ENCODE peak calls at places on chromosomes 3 and 15, in seven cellular contexts. R, W, M, Y, E, C and K are unnamed samples.

GRCh38 chr3:106206165-106206564 is 337.4 kb upstream of the CBLB start:
- DNase-seq in Y (no peak), E (no peak), C (no peak), M (peak), R (no peak), W (peak), K (peak)

GRCh38 chr15:46110755-46111154 is 475.9 kb downstream of the SQOR start:
- DNase-seq in M (no peak), C (no peak), W (no peak), R (no peak), E (no peak), Y (no peak), K (no peak)

GRCh38 chr15:44094776-44095175 is 100.3 kb downstream of the FRMD5 start:
- DNase-seq in C (no peak), Y (no peak), M (no peak), W (no peak), E (no peak), R (no peak), K (no peak)

GRCh38 chr3:170585008-170585936 is 603 bp downstream of the SLC7A14 start:
- DNase-seq in R (no peak), Y (no peak), C (no peak), W (peak), M (no peak), E (no peak), K (no peak)

GRCh38 chr3:52704611-52705437 is 767 bp downstream of the GLT8D1 start:
- DNase-seq in E (peak), Y (no peak), M (no peak), W (peak), R (peak), C (peak), K (peak)

GRCh38 chr3:128266453-128266852 is 113.2 kb downstream of the EEFSEC start:
- DNase-seq in E (no peak), Y (no peak), W (no peak), C (no peak), R (peak), M (no peak), K (no peak)

GRCh38 chr15:39855400-39855799 is 64.7 kb downstream of the GPR176 start:
- DNase-seq in M (no peak), Y (no peak), R (no peak), E (no peak), W (no peak), C (no peak), K (no peak)

GRCh38 chr3:174253940-174254339 is 605.2 kb upstream of the NAALADL2 start:
- DNase-seq in W (no peak), Y (no peak), E (no peak), C (no peak), R (no peak), M (no peak), K (no peak)

GRCh38 chr3:161142486-161142885 is 37.3 kb upstream of the B3GALNT1 start:
- DNase-seq in C (no peak), E (no peak), W (no peak), M (no peak), R (no peak), Y (no peak), K (no peak)

GRCh38 chr3:72273615-72274014 is 488.7 kb upstream of the PROK2 start:
- DNase-seq in M (no peak), E (peak), W (no peak), R (no peak), Y (no peak), C (no peak), K (no peak)

GRCh38 chr3:152960684-152961083 is 125.8 kb downstream of the P2RY1 start:
- DNase-seq in M (no peak), W (no peak), R (no peak), C (no peak), E (no peak), Y (no peak), K (no peak)

GRCh38 chr15:75723847-75724660 is 11.4 kb upstream of the CSPG4 start:
- DNase-seq in E (peak), R (peak), C (peak), M (peak), Y (peak), W (peak), K (peak)

GRCh38 chr3:85890043-85890555 is 931.3 kb downstream of the CADM2 start:
- DNase-seq in Y (no peak), R (no peak), C (no peak), E (no peak), W (no peak), M (no peak), K (no peak)

GRCh38 chr3:33687406-33688010 is 30.5 kb downstream of the CLASP2 start:
- DNase-seq in E (peak), M (no peak), W (no peak), Y (no peak), C (no peak), R (no peak), K (no peak)

GRCh38 chr3:95333826-95334225 is 1271.0 kb downstream of the NSUN3 start:
- DNase-seq in M (no peak), R (no peak), W (no peak), C (no peak), E (no peak), Y (no peak), K (peak)

GRCh38 chr3:195708626-195709481 is 11.9 kb upstream of the MUC20 start:
- DNase-seq in W (no peak), E (no peak), R (no peak), M (no peak), Y (no peak), C (no peak), K (no peak)

GRCh38 chr15:89664441-89664840 is 9.2 kb upstream of the KIF7 start:
- DNase-seq in M (peak), W (no peak), Y (no peak), C (no peak), E (no peak), R (no peak), K (no peak)

GRCh38 chr3:159837725-159838124 is 150.9 kb upstream of the IL12A start:
- DNase-seq in E (no peak), C (no peak), R (no peak), M (no peak), Y (no peak), W (no peak), K (no peak)

GRCh38 chr3:31962801-31963205 is 18.3 kb downstream of the OSBPL10 start:
- DNase-seq in M (no peak), C (no peak), R (no peak), W (no peak), E (no peak), Y (no peak), K (no peak)

GRCh38 chr3:126033051-126033745 is 50.7 kb downstream of the SLC41A3 start:
- DNase-seq in M (no peak), Y (no peak), W (no peak), R (no peak), C (no peak), E (no peak), K (no peak)

GRCh38 chr15:41377978-41378377 is 24.3 kb downstream of the NDUFAF1 start:
- DNase-seq in M (no peak), C (no peak), E (no peak), W (no peak), Y (no peak), R (no peak), K (no peak)

GRCh38 chr3:28278918-28279317 is 37.5 kb downstream of the CMC1 start:
- DNase-seq in W (no peak), R (no peak), Y (no peak), M (no peak), E (no peak), C (no peak), K (no peak)

GRCh38 chr3:172138792-172139507 is 99.6 kb downstream of the FNDC3B start:
- DNase-seq in W (no peak), Y (no peak), R (no peak), C (no peak), E (no peak), M (no peak), K (peak)

GRCh38 chr15:88440021-88440420 is 27.2 kb downstream of the MRPL46 start:
- DNase-seq in W (no peak), E (peak), C (no peak), R (no peak), M (no peak), Y (no peak), K (peak)

GRCh38 chr3:176994393-176994792 is 202.9 kb downstream of the TBL1XR1 start:
- DNase-seq in W (no peak), Y (no peak), C (no peak), M (no peak), E (no peak), R (no peak), K (no peak)

GRCh38 chr3:51350751-51351150 is 34.3 kb upstream of the MANF start:
- DNase-seq in E (no peak), Y (no peak), C (no peak), R (no peak), W (no peak), M (no peak), K (no peak)

GRCh38 chr3:168139947-168140346 is 44.2 kb upstream of the GOLIM4 start:
- DNase-seq in M (no peak), R (no peak), E (no peak), W (no peak), Y (no peak), C (no peak), K (no peak)